ENCODE peak calls at places on chromosomes 4 and X, in eight cellular contexts. K is A549, M is tibial nerve, F is suprapubic skin, J is brain microvascular endothelial cell, L is heart right ventricle, W is fibroblast of lung, P is upper lobe of right lung. Q is an unnamed sample.

GRCh38 chr4:932713-933070 is 432 bp downstream of the TMEM175 start:
- DNase-seq in F (no peak), M (no peak), K (no peak), W (no peak), J (no peak), L (no peak), P (no peak), Q (peak)

GRCh38 chrX:51035746-51036145 is 125.2 kb downstream of the BMP15 start:
- DNase-seq in L (no peak), M (no peak), P (no peak), J (no peak), W (no peak), K (no peak), F (no peak), Q (no peak)

GRCh38 chr4:107951551-107951950 is 20.2 kb downstream of the CYP2U1 start:
- DNase-seq in J (peak), P (no peak), W (peak), F (no peak), L (no peak), M (no peak), K (no peak), Q (peak)

GRCh38 chr4:183364025-183364424 is 41.8 kb upstream of the CLDN24 start:
- DNase-seq in W (no peak), K (no peak), J (no peak), P (no peak), F (peak), M (no peak), L (no peak), Q (no peak)

GRCh38 chr4:174699654-174700053 is 129.4 kb downstream of the GLRA3 start:
- DNase-seq in W (no peak), K (no peak), F (no peak), L (no peak), P (no peak), J (no peak), M (no peak), Q (no peak)

GRCh38 chr4:120080533-120080932 is 13.9 kb upstream of the MAD2L1 start:
- DNase-seq in M (no peak), F (no peak), L (no peak), J (no peak), P (no peak), W (no peak), K (no peak), Q (no peak)

GRCh38 chr4:44678094-44679023 is at the start of gene GUF1:
- DNase-seq in M (peak), L (peak), F (peak), P (peak), J (peak), W (peak), K (peak), Q (peak)

GRCh38 chr4:6347511-6348045 is 77.9 kb downstream of the WFS1 start:
- DNase-seq in L (no peak), M (no peak), K (no peak), J (no peak), F (no peak), P (no peak), W (no peak), Q (no peak)

GRCh38 chr4:6257243-6258025 is 12.2 kb upstream of the WFS1 start:
- DNase-seq in F (no peak), W (no peak), P (peak), M (no peak), K (no peak), L (no peak), J (no peak), Q (no peak)

GRCh38 chrX:68571292-68572256 is 72.7 kb downstream of the YIPF6 start:
- DNase-seq in P (no peak), K (peak), J (peak), M (no peak), W (peak), F (no peak), L (no peak), Q (peak)

GRCh38 chr4:2761035-2761923 is 5.1 kb upstream of the TNIP2 start:
- DNase-seq in P (peak), J (no peak), W (no peak), K (no peak), L (no peak), F (peak), M (no peak), Q (no peak)

GRCh38 chr4:140739971-140740370 is 16.2 kb downstream of the TBC1D9 start:
- DNase-seq in L (no peak), M (no peak), P (no peak), K (no peak), J (no peak), W (no peak), F (no peak), Q (no peak)

GRCh38 chr4:3077796-3078195 is 3.3 kb downstream of the HTT start:
- DNase-seq in L (no peak), M (no peak), J (no peak), W (no peak), P (no peak), K (no peak), F (no peak), Q (no peak)

GRCh38 chr4:128682942-128683666 is 126.4 kb upstream of the JADE1 start:
- DNase-seq in P (no peak), M (no peak), J (no peak), L (no peak), F (no peak), W (no peak), K (no peak), Q (no peak)

GRCh38 chrX:68934421-68934820 is 105.6 kb downstream of the EFNB1 start:
- DNase-seq in M (no peak), P (no peak), K (no peak), W (no peak), F (peak), J (no peak), L (no peak), Q (no peak)

GRCh38 chrX:47366051-47366722 is 4.2 kb upstream of the ZNF157 start:
- DNase-seq in M (peak), F (peak), K (peak), W (peak), J (peak), P (peak), L (peak), Q (peak)

GRCh38 chr4:156085073-156085472 is 131.4 kb upstream of the CTSO start:
- DNase-seq in W (no peak), J (no peak), F (no peak), L (no peak), M (no peak), K (no peak), P (no peak), Q (no peak)

GRCh38 chr4:6887591-6888371 is 21.8 kb upstream of the TBC1D14 start:
- DNase-seq in K (no peak), F (no peak), W (peak), L (peak), M (no peak), P (peak), J (peak), Q (no peak)

GRCh38 chrX:29110041-29110440 is 522.8 kb downstream of the IL1RAPL1 start:
- DNase-seq in K (no peak), F (no peak), P (no peak), J (no peak), L (no peak), W (no peak), M (no peak), Q (no peak)

GRCh38 chrX:107205770-107206696 is at the start of the genes DNAAF6 and NUP62CL:
- DNase-seq in P (peak), M (peak), W (peak), L (peak), K (peak), F (peak), J (peak), Q (peak)

GRCh38 chr4:174828845-174829701 is at the start of gene GLRA3:
- DNase-seq in F (no peak), M (peak), P (peak), K (peak), J (peak), W (peak), L (peak), Q (peak)

GRCh38 chr4:21768349-21769310 is 179.9 kb downstream of the KCNIP4 start:
- DNase-seq in F (no peak), W (peak), P (no peak), L (no peak), J (peak), M (no peak), K (no peak), Q (peak)

GRCh38 chrX:45351478-45351877 is 150.8 kb upstream of the DIPK2B start:
- DNase-seq in W (peak), K (no peak), P (no peak), M (no peak), L (no peak), J (peak), F (no peak), Q (peak)

GRCh38 chrX:95505721-95506120 is 1178.9 kb upstream of the DIAPH2 start:
- DNase-seq in F (no peak), M (no peak), K (no peak), J (no peak), P (no peak), W (no peak), L (no peak), Q (no peak)

DNA sequence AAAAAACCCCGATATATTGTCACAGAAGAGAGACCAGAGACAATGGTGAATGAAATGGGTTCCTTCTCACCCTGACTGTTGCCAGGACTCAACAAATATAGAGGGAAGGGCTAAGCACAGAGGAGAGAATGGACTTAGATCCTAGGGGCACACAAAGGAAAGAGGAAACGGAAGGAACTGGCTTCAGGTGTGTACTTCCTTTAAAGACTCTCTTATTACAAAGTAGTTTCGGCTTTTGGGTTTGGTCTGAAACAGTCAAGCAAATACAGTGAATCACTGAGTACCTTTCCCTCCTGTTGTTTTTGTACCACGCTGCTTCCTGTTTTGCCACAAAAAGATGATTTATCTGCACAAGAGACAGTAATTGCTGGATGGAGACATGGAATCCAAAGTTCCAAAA is 46.1 kb upstream of the S100G start:
- DNase-seq in J (no peak), L (no peak), K (no peak), F (no peak), M (no peak), W (no peak), P (no peak), Q (no peak)
- H3K27ac ChIP-seq in J (no peak), L (peak), K (no peak), F (no peak), M (peak), W (no peak), P (no peak), Q (no peak)

GRCh38 chr4:41360214-41360910 is 103.6 kb downstream of the UCHL1 start:
- DNase-seq in J (no peak), M (no peak), F (peak), P (peak), W (peak), K (no peak), L (peak), Q (peak)

GRCh38 chr4:41359836-41360213 is 103.1 kb downstream of the UCHL1 start:
- DNase-seq in F (no peak), P (no peak), W (no peak), L (no peak), J (no peak), M (no peak), K (no peak), Q (no peak)

GRCh38 chr4:41362647-41363383 is 106.1 kb downstream of the UCHL1 start:
- DNase-seq in J (no peak), F (no peak), L (no peak), M (no peak), P (no peak), K (no peak), W (no peak), Q (no peak)

GRCh38 chr4:41361831-41362646 is 105.3 kb downstream of the UCHL1 start:
- DNase-seq in J (no peak), W (no peak), M (no peak), F (no peak), L (no peak), P (no peak), K (no peak), Q (no peak)

DNA sequence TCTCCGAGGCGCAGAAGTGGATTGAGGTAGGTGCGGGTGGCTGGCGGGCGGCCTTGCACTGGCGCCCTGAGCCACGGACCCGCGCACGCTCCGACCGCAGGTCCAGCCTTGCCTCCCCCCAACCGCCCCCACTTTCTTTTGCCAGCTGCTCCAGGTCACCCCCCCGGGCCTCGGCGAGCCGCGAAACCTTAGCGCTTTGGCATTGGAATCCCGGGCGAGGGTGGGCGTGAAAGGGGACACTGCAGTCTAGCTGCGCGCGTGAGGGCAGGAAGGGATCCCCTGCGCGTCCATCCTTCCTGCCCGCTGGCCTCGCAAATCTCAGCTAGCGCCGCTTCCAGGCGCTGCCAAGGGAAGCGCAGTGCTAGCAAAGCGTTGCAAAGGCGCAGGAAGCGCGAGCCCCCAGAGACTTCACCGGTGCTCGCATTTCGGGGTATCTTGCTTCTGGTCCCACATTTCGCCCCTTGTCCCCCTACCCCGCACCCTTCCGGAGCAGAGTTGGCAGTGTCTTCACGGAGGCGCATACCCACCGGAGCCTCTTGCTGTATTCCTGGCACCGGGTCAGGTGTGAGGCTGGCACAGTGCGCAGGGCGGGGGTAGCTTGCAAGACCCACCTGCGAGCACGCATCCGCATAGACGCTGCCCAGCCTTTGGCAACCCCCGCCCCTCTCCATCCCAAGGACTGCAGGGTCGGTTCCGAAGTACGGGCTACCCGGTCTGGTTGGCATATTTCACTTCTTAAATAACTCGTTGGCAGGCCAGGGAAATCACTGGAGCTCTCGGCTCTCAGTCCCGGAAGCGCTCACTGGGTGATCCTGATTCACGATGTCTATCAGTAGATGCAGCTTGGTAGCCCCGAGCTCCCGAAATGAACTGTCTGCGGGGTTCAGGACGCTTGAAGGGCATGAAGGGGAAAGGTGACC is 104.4 kb downstream of the UCHL1 start:
- DNase-seq in L (peak), K (no peak), P (peak), W (peak), M (no peak), J (no peak), F (peak), Q (peak)
- TF ChIP-seq CTCF in L (no peak), K (no peak), P (no peak), W (no peak), M (no peak), J (no peak), F (no peak), Q (no peak)

DNA sequence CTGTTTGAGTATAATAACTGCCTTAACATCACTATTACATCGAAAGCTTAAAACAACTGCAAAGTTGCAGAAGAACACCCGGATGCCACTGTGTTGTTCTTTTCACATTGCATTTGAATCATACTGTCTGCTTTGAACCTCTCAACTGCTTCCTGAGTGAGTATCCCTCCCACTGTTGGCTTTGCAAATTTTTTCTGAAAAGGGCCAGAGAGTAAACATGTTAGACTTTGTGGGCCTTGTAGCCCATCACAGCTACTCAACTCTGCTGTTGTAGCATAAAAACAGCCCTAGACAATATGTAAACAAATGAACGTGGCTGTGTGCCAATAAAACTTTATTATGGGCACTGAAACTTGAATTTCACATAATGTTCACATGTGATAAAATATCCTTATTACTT is 76.1 kb downstream of the NSG1 start:
- DNase-seq in M (no peak), L (no peak), P (no peak), F (no peak), W (no peak), K (no peak), J (peak), Q (no peak)
- H3K27ac ChIP-seq in M (no peak), L (no peak), P (no peak), F (no peak), W (no peak), K (no peak), J (no peak), Q (no peak)

GRCh38 chr4:4541661-4542570 is at the start of gene STX18:
- DNase-seq in M (peak), K (peak), L (peak), F (peak), W (peak), J (peak), P (peak), Q (peak)
- TF ChIP-seq CTCF in M (no peak), K (no peak), L (no peak), F (no peak), W (no peak), J (no peak), P (no peak), Q (no peak)

GRCh38 chr4:186946682-186947294 is 223.1 kb upstream of the FAT1 start:
- DNase-seq in J (peak), P (no peak), L (no peak), F (no peak), K (peak), M (no peak), W (no peak), Q (peak)

GRCh38 chr4:186940476-186940875 is 216.8 kb upstream of the FAT1 start:
- DNase-seq in K (no peak), F (no peak), W (no peak), P (no peak), J (no peak), M (no peak), L (no peak), Q (no peak)

GRCh38 chr4:186942745-186943606 is 219.3 kb upstream of the FAT1 start:
- DNase-seq in M (peak), W (peak), P (no peak), F (no peak), K (no peak), J (no peak), L (no peak), Q (no peak)

GRCh38 chr4:186946140-186946539 is 222.5 kb upstream of the FAT1 start:
- DNase-seq in P (no peak), L (no peak), F (no peak), M (no peak), J (no peak), W (no peak), K (no peak), Q (no peak)

DNA sequence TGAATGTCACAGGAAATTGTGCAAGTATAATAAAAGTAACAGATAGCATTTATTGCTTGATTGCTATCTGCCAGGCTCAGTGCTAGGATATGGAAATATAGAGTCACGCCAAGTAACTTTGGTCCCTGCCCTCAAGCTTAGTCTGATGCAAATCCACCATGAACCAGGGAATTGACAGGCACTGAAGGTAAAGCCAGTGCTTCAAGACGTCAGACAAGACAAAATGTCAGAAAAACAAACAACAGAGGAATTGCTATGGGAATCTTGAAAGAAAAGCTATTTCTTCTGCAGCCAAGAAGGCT is 219.9 kb upstream of the FAT1 start:
- DNase-seq in P (no peak), K (no peak), J (no peak), F (no peak), M (no peak), L (no peak), W (no peak), Q (no peak)
- H3K27ac ChIP-seq in P (no peak), K (no peak), J (no peak), F (no peak), M (no peak), L (no peak), W (no peak), Q (no peak)

Q was measured in RWPE1.